ENCODE peak calls at places on chromosome 20, in seven cellular contexts. L, S, R, P, Y, X and E are unnamed samples.

GRCh38 chr20:4068708-4069107 is 53.4 kb upstream of the RNF24 start:
- DNase-seq in L (no peak), S (no peak), R (no peak), P (peak; percentile 65), Y (no peak), X (no peak), E (no peak)

GRCh38 chr20:8076505-8077498 is 55.3 kb upstream of the PLCB1 start:
- DNase-seq in L (peak; percentile 22), S (no peak), R (no peak), P (no peak), Y (no peak), X (no peak), E (no peak)

GRCh38 chr20:37804584-37805566 is 98.1 kb upstream of the VSTM2L start:
- DNase-seq in L (no peak), S (no peak), R (no peak), P (no peak), Y (peak; percentile 86), X (no peak), E (no peak)

GRCh38 chr20:11356061-11356460 is 561.6 kb upstream of the BTBD3 start:
- DNase-seq in L (no peak), S (no peak), R (no peak), P (no peak), Y (no peak), X (no peak), E (no peak)

GRCh38 chr20:59023616-59024015 is 4.4 kb downstream of the TUBB1 start:
- DNase-seq in L (no peak), S (no peak), R (no peak), P (no peak), Y (no peak), X (no peak), E (no peak)

GRCh38 chr20:53579581-53580375 is 13.9 kb downstream of the ZNF217 start:
- DNase-seq in L (peak; percentile 60), S (no peak), R (no peak), P (no peak), Y (no peak), X (no peak), E (peak; percentile 99)

GRCh38 chr20:41738584-41739193 is 120.5 kb upstream of the CHD6 start:
- DNase-seq in L (peak; percentile 31), S (peak; percentile 74), R (peak; percentile 32), P (peak; percentile 61), Y (no peak), X (peak; percentile 29), E (peak; percentile 49)

GRCh38 chr20:41540916-41541315 is 77.3 kb downstream of the CHD6 start:
- DNase-seq in L (no peak), S (no peak), R (no peak), P (no peak), Y (no peak), X (no peak), E (no peak)

GRCh38 chr20:9051508-9051907 is 17.4 kb upstream of the PLCB4 start:
- DNase-seq in L (peak; percentile 99), S (no peak), R (peak; percentile 86), P (peak; percentile 10), Y (no peak), X (peak; percentile 75), E (peak; percentile 43)

GRCh38 chr20:20685635-20686034 is 26.8 kb downstream of the RALGAPA2 start:
- DNase-seq in L (no peak), S (no peak), R (no peak), P (no peak), Y (no peak), X (no peak), E (no peak)

GRCh38 chr20:58339741-58340140 is 30.2 kb downstream of the RAB22A start:
- DNase-seq in L (no peak), S (no peak), R (no peak), P (no peak), Y (no peak), X (no peak), E (no peak)

GRCh38 chr20:49447946-49448809 is 34.3 kb downstream of the KCNB1 start:
- DNase-seq in L (no peak), S (no peak), R (no peak), P (no peak), Y (no peak), X (no peak), E (no peak)

GRCh38 chr20:59580991-59581401 is 23.3 kb upstream of the PHACTR3 start:
- DNase-seq in L (no peak), S (no peak), R (no peak), P (no peak), Y (no peak), X (no peak), E (no peak)

GRCh38 chr20:24795444-24795843 is 153.6 kb upstream of the CST7 start:
- DNase-seq in L (peak; percentile 1), S (no peak), R (no peak), P (no peak), Y (no peak), X (no peak), E (no peak)

GRCh38 chr20:2396241-2396814 is 15.6 kb downstream of the TGM6 start:
- DNase-seq in L (no peak), S (no peak), R (no peak), P (no peak), Y (no peak), X (no peak), E (no peak)

GRCh38 chr20:34528921-34529297 is 12.7 kb downstream of the DYNLRB1 start:
- DNase-seq in L (no peak), S (no peak), R (no peak), P (no peak), Y (no peak), X (no peak), E (no peak)

GRCh38 chr20:57566803-57567459 is 6.0 kb downstream of the PCK1 start:
- DNase-seq in L (no peak), S (no peak), R (no peak), P (no peak), Y (no peak), X (no peak), E (no peak)

GRCh38 chr20:55095745-55096450 is 620.5 kb downstream of the DOK5 start:
- DNase-seq in L (no peak), S (no peak), R (no peak), P (no peak), Y (no peak), X (no peak), E (no peak)

GRCh38 chr20:64176548-64177419 is 12.5 kb downstream of the MYT1 start:
- DNase-seq in L (no peak), S (no peak), R (no peak), P (no peak), Y (no peak), X (no peak), E (no peak)

DNA sequence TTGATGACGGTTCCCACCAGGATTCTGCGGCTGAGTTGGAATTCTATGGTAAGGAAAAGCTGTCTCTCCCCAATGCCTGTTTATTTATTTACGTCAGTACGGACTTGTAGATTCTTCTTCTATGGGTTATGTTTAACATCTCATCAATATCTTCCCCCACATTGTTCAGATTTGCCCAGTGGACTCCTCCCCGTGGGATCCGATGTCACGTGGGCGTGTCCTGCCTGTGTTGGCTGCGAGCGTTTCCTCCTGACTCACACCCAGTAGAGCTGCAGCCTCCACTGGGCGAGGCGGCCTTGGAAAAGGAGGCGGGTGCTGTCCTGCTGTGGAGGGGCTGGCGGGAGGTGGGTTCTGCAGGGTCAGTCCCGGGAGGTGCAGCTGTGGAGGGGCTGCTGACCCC is 46.8 kb upstream of the SLCO4A1 start:
- DNase-seq in L (peak; percentile 55), S (no peak), R (peak; percentile 62), P (peak; percentile 66), Y (no peak), X (peak; percentile 81), E (no peak)
- TF ChIP-seq CEBPB in L (no peak), S (no peak), R (no peak), P (no peak), Y (no peak), X (no peak), E (no peak)

GRCh38 chr20:38877483-38877882 is 48.7 kb upstream of the FAM83D start:
- DNase-seq in L (no peak), S (no peak), R (no peak), P (no peak), Y (no peak), X (no peak), E (no peak)

GRCh38 chr20:38881806-38882440 is 44.3 kb upstream of the FAM83D start:
- DNase-seq in L (no peak), S (no peak), R (no peak), P (no peak), Y (no peak), X (no peak), E (no peak)

GRCh38 chr20:38875170-38875993 is 50.8 kb upstream of the FAM83D start:
- DNase-seq in L (no peak), S (no peak), R (no peak), P (no peak), Y (peak; percentile 97), X (no peak), E (no peak)

GRCh38 chr20:38880952-38881735 is 45.1 kb upstream of the FAM83D start:
- DNase-seq in L (no peak), S (no peak), R (no peak), P (no peak), Y (no peak), X (no peak), E (no peak)

DNA sequence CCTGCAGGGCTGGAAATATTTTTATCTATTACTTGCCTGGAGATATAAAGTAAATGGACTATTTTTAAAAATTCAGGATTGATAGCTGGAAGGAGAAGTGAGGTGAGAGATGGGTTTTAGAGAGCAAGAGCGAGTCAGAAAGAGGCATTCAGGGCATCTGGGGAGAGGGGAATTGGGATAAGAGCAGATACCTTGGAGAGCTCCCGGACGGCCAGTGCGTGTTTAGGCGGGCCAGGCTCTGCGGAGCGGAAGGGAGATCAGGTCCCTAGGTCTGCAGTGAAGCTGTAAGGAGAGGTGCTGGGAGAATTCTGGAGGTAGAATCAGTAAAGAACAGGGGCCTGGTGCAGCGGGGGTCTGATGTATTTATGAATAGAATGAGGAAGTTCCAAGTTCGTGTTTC is 47.4 kb upstream of the FAM83D start:
- DNase-seq in L (peak; percentile 19), S (no peak), R (no peak), P (peak; percentile 29), Y (no peak), X (no peak), E (peak; percentile 28)
- TF ChIP-seq CEBPB in L (no peak), S (no peak), R (no peak), P (no peak), Y (no peak), X (no peak), E (no peak)

GRCh38 chr20:52190437-52191131 is 995 bp downstream of the ZFP64 start:
- DNase-seq in L (peak; percentile 11), S (peak; percentile 49), R (peak; percentile 6), P (peak; percentile 65), Y (no peak), X (peak; percentile 73), E (peak; percentile 57)
- TF ChIP-seq CEBPB in L (no peak), S (no peak), R (no peak), P (no peak), Y (no peak), X (no peak), E (no peak)

GRCh38 chr20:52459150-52459549 is 267.6 kb upstream of the ZFP64 start:
- DNase-seq in L (no peak), S (no peak), R (no peak), P (no peak), Y (no peak), X (no peak), E (no peak)

GRCh38 chr20:52457826-52458225 is 266.2 kb upstream of the ZFP64 start:
- DNase-seq in L (peak; percentile 52), S (no peak), R (no peak), P (no peak), Y (no peak), X (no peak), E (no peak)

DNA sequence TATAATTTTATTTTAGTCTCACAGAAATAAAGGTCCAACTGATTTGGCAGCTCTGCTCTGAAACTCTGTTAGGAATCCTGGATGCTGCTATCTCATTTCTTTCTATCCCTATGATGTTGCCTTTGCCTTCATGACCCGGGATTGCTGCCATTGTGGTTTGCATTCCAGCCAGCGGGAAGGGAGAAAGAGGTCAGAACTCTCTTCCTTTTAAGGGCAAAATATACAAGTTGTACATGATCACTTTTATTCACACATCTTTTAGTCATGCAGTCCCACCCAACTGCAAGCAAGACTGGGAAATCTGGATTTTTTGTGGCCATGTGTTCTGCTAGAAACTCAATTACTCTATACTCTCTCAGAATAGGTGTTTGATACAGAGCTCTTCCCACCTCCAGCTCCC is 263.1 kb upstream of the ZFP64 start:
- DNase-seq in L (peak; percentile 80), S (no peak), R (no peak), P (no peak), Y (no peak), X (no peak), E (no peak)
- TF ChIP-seq CEBPB in L (no peak), S (no peak), R (no peak), P (no peak), Y (no peak), X (no peak), E (no peak)